ENCODE peak calls at places on chromosomes 16 and 17, in five cellular contexts. I, Q, P, K and L are unnamed samples.

GRCh38 chr16:81657731-81658130 is 121.4 kb upstream of the PLCG2 start:
- DNase-seq in I (no peak), Q (no peak), P (no peak), K (peak), L (no peak)

GRCh38 chr17:60471451-60471850 is 49.2 kb downstream of the CHCT1 start:
- DNase-seq in I (no peak), Q (no peak), P (no peak), K (no peak), L (no peak)

GRCh38 chr17:77778636-77779524 is 179.6 kb upstream of the TNRC6C start:
- DNase-seq in I (no peak), Q (no peak), P (peak), K (peak), L (no peak)

GRCh38 chr16:1026784-1027415 is 45.3 kb downstream of the SOX8 start:
- DNase-seq in I (no peak), Q (peak), P (no peak), K (peak), L (no peak)

GRCh38 chr16:894841-895240 is 75.9 kb downstream of the LMF1 start:
- DNase-seq in I (no peak), Q (no peak), P (no peak), K (no peak), L (no peak)

GRCh38 chr16:80739523-80739922 is 64.9 kb downstream of the CDYL2 start:
- DNase-seq in I (no peak), Q (no peak), P (no peak), K (peak), L (no peak)

GRCh38 chr17:33896309-33896708 is 358.8 kb upstream of the CCL2 start:
- DNase-seq in I (no peak), Q (no peak), P (no peak), K (no peak), L (no peak)

GRCh38 chr17:50060951-50061712 is 5.2 kb downstream of the ITGA3 start:
- DNase-seq in I (peak), Q (no peak), P (peak), K (no peak), L (no peak)

GRCh38 chr17:79482719-79483118 is 128.1 kb downstream of the RBFOX3 start:
- DNase-seq in I (no peak), Q (peak), P (no peak), K (no peak), L (no peak)

GRCh38 chr17:32341141-32341856 is 674 bp downstream of the C17orf75 start:
- DNase-seq in I (peak), Q (no peak), P (no peak), K (no peak), L (no peak)

GRCh38 chr17:17971431-17972125 is 622 bp downstream of the TOM1L2 start:
- DNase-seq in I (peak), Q (peak), P (no peak), K (peak), L (no peak)

GRCh38 chr17:78679495-78680395 is 102.3 kb downstream of the CYTH1 start:
- DNase-seq in I (no peak), Q (no peak), P (no peak), K (peak), L (no peak)

GRCh38 chr16:85027968-85028637 is 508 bp downstream of the KIAA0513 start:
- DNase-seq in I (peak), Q (peak), P (no peak), K (no peak), L (no peak)
- TF ChIP-seq CTCF in I (peak), Q (peak), P (no peak), K (no peak), L (peak)

GRCh38 chr16:3060339-3061127 is 4.9 kb upstream of the IL32 start:
- DNase-seq in I (no peak), Q (no peak), P (no peak), K (no peak), L (no peak)
- H3K27ac ChIP-seq in I (no peak), Q (no peak), P (no peak), K (no peak), L (no peak)

GRCh38 chr17:56499799-56500388 is 93.6 kb upstream of the NOG start:
- DNase-seq in I (no peak), Q (peak), P (no peak), K (no peak), L (peak)
- TF ChIP-seq CTCF in I (peak), Q (peak), P (peak), K (peak), L (peak)

GRCh38 chr17:42341568-42341967 is 46.7 kb downstream of the STAT3 start:
- DNase-seq in I (no peak), Q (no peak), P (no peak), K (no peak), L (no peak)
- H3K27ac ChIP-seq in I (no peak), Q (no peak), P (no peak), K (no peak), L (no peak)

DNA sequence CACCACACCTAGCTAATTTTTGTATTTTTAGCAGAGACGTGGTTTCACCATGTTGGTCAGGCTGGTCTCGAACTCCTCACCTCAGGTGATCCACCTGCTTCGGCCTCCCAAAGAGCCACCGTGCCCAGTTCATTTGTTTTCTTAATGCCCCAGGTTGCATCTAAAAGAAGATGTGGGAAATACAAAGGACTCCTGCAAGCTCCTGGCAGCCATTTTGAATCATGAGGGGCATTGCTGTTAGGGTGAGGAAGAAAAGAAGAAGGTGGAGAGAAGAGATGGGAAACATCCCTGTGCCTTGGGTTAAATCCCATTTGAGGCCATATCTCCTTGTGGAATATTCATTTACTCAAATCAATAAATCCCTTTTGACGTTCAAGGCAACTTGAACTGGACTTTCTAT is 365.3 kb upstream of the ERCC4 start:
- DNase-seq in I (no peak), Q (no peak), P (no peak), K (no peak), L (no peak)
- TF ChIP-seq CTCF in I (no peak), Q (no peak), P (no peak), K (no peak), L (no peak)

GRCh38 chr17:57939797-57940196 is 15.4 kb downstream of the CUEDC1 start:
- DNase-seq in I (peak), Q (no peak), P (no peak), K (no peak), L (no peak)
- H3K27ac ChIP-seq in I (peak), Q (no peak), P (peak), K (peak), L (no peak)

GRCh38 chr16:85894266-85894665 is 4.7 kb upstream of the IRF8 start:
- DNase-seq in I (peak), Q (no peak), P (no peak), K (no peak), L (no peak)
- TF ChIP-seq CTCF in I (peak), Q (no peak), P (no peak), K (no peak), L (no peak)

DNA sequence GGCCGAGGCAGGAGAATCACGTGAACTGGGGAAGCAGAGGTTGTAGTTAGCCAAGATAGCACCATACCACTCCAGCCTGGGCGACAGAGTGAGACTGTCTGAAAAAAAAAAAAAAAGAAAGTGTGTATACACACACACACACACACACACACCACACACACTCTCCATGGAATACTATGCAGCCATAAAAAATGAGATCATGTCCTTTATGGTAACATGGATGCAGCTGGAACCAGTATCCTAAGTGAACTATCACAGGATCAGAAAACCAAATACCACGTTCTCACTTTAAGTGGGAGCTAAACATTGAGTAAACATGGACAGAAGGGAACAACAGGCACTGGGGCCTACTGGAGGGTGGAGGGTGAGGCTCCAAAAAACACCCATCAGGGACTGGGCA is 16.7 kb downstream of the NDUFAB1 start:
- DNase-seq in I (no peak), Q (no peak), P (no peak), K (no peak), L (no peak)
- H3K27ac ChIP-seq in I (no peak), Q (no peak), P (no peak), K (no peak), L (no peak)